ENCODE peak calls at places on chromosomes 1 and 21, in ten cellular contexts. One of them, this sample, is unnamed.
A peak's percentile ranks its signal among the peaks of the same experiment; 100 is the strongest.

GRCh38 chr1:23395162-23395724 is 25.6 kb upstream of the ZNF436 start:
- DNase-seq in stimulated activated CD4-positive, alpha-beta T cell treated with anti-CD3 and anti-CD28 coated beads, Interleukin-2, amount 100 ng/mL, for 24 hours: no peak
- DNase-seq in AG10803: no peak
- DNase-seq in cardiac muscle cell: peak; percentile 82
- DNase-seq in stimulated activated CD8-positive, alpha-beta memory T cell treated with anti-CD3 and anti-CD28 coated beads, Interleukin-15, amount 100 ng/mL, for 4 hours: no peak
- DNase-seq in activated CD8-positive, alpha-beta memory T cell treated with anti-CD3 and anti-CD28 coated beads for 4 hours: no peak
- DNase-seq in islet precursor cell: no peak
- DNase-seq in CD4-positive, alpha-beta memory T cell: no peak
- DNase-seq in left ventricle myocardium superior: peak; percentile 42
- DNase-seq in foreskin fibroblast: no peak
- DNase-seq in this sample: no peak

GRCh38 chr21:39661121-39661520 is 48.4 kb downstream of the B3GALT5 start:
- DNase-seq in stimulated activated CD4-positive, alpha-beta T cell treated with anti-CD3 and anti-CD28 coated beads, Interleukin-2, amount 100 ng/mL, for 24 hours: no peak
- DNase-seq in AG10803: no peak
- DNase-seq in cardiac muscle cell: no peak
- DNase-seq in stimulated activated CD8-positive, alpha-beta memory T cell treated with anti-CD3 and anti-CD28 coated beads, Interleukin-15, amount 100 ng/mL, for 4 hours: no peak
- DNase-seq in activated CD8-positive, alpha-beta memory T cell treated with anti-CD3 and anti-CD28 coated beads for 4 hours: no peak
- DNase-seq in islet precursor cell: no peak
- DNase-seq in CD4-positive, alpha-beta memory T cell: no peak
- DNase-seq in left ventricle myocardium superior: no peak
- DNase-seq in foreskin fibroblast: no peak
- DNase-seq in this sample: no peak

GRCh38 chr1:154407021-154407865 is 2.1 kb downstream of the IL6R start:
- DNase-seq in stimulated activated CD4-positive, alpha-beta T cell treated with anti-CD3 and anti-CD28 coated beads, Interleukin-2, amount 100 ng/mL, for 24 hours: peak; percentile 67
- DNase-seq in AG10803: no peak
- DNase-seq in cardiac muscle cell: no peak
- DNase-seq in stimulated activated CD8-positive, alpha-beta memory T cell treated with anti-CD3 and anti-CD28 coated beads, Interleukin-15, amount 100 ng/mL, for 4 hours: no peak
- DNase-seq in activated CD8-positive, alpha-beta memory T cell treated with anti-CD3 and anti-CD28 coated beads for 4 hours: no peak
- DNase-seq in islet precursor cell: no peak
- DNase-seq in CD4-positive, alpha-beta memory T cell: no peak
- DNase-seq in left ventricle myocardium superior: no peak
- DNase-seq in foreskin fibroblast: no peak
- DNase-seq in this sample: no peak

GRCh38 chr1:172609528-172609927 is 49.4 kb upstream of the FASLG start:
- DNase-seq in stimulated activated CD4-positive, alpha-beta T cell treated with anti-CD3 and anti-CD28 coated beads, Interleukin-2, amount 100 ng/mL, for 24 hours: no peak
- DNase-seq in AG10803: peak; percentile 17
- DNase-seq in cardiac muscle cell: peak; percentile 9
- DNase-seq in stimulated activated CD8-positive, alpha-beta memory T cell treated with anti-CD3 and anti-CD28 coated beads, Interleukin-15, amount 100 ng/mL, for 4 hours: no peak
- DNase-seq in activated CD8-positive, alpha-beta memory T cell treated with anti-CD3 and anti-CD28 coated beads for 4 hours: no peak
- DNase-seq in islet precursor cell: no peak
- DNase-seq in CD4-positive, alpha-beta memory T cell: peak; percentile 34
- DNase-seq in left ventricle myocardium superior: no peak
- DNase-seq in foreskin fibroblast: peak; percentile 35
- DNase-seq in this sample: peak; percentile 22

GRCh38 chr1:203306970-203307541 is 1.7 kb downstream of the BTG2 start:
- DNase-seq in stimulated activated CD4-positive, alpha-beta T cell treated with anti-CD3 and anti-CD28 coated beads, Interleukin-2, amount 100 ng/mL, for 24 hours: peak; percentile 67
- DNase-seq in AG10803: no peak
- DNase-seq in cardiac muscle cell: no peak
- DNase-seq in stimulated activated CD8-positive, alpha-beta memory T cell treated with anti-CD3 and anti-CD28 coated beads, Interleukin-15, amount 100 ng/mL, for 4 hours: no peak
- DNase-seq in activated CD8-positive, alpha-beta memory T cell treated with anti-CD3 and anti-CD28 coated beads for 4 hours: no peak
- DNase-seq in islet precursor cell: no peak
- DNase-seq in CD4-positive, alpha-beta memory T cell: peak; percentile 51
- DNase-seq in left ventricle myocardium superior: peak; percentile 63
- DNase-seq in foreskin fibroblast: no peak
- DNase-seq in this sample: no peak

GRCh38 chr21:29264721-29265120 is 34.0 kb upstream of the BACH1 start:
- DNase-seq in stimulated activated CD4-positive, alpha-beta T cell treated with anti-CD3 and anti-CD28 coated beads, Interleukin-2, amount 100 ng/mL, for 24 hours: no peak
- DNase-seq in AG10803: no peak
- DNase-seq in cardiac muscle cell: no peak
- DNase-seq in stimulated activated CD8-positive, alpha-beta memory T cell treated with anti-CD3 and anti-CD28 coated beads, Interleukin-15, amount 100 ng/mL, for 4 hours: no peak
- DNase-seq in activated CD8-positive, alpha-beta memory T cell treated with anti-CD3 and anti-CD28 coated beads for 4 hours: no peak
- DNase-seq in islet precursor cell: no peak
- DNase-seq in CD4-positive, alpha-beta memory T cell: no peak
- DNase-seq in left ventricle myocardium superior: no peak
- DNase-seq in foreskin fibroblast: peak; percentile 34
- DNase-seq in this sample: no peak

GRCh38 chr1:29094954-29095353 is 28.7 kb downstream of the TMEM200B start:
- DNase-seq in stimulated activated CD4-positive, alpha-beta T cell treated with anti-CD3 and anti-CD28 coated beads, Interleukin-2, amount 100 ng/mL, for 24 hours: no peak
- DNase-seq in AG10803: no peak
- DNase-seq in cardiac muscle cell: no peak
- DNase-seq in stimulated activated CD8-positive, alpha-beta memory T cell treated with anti-CD3 and anti-CD28 coated beads, Interleukin-15, amount 100 ng/mL, for 4 hours: no peak
- DNase-seq in activated CD8-positive, alpha-beta memory T cell treated with anti-CD3 and anti-CD28 coated beads for 4 hours: no peak
- DNase-seq in islet precursor cell: no peak
- DNase-seq in CD4-positive, alpha-beta memory T cell: no peak
- DNase-seq in left ventricle myocardium superior: no peak
- DNase-seq in foreskin fibroblast: no peak
- DNase-seq in this sample: peak; percentile 5

GRCh38 chr21:44939532-44940115 is at the start of gene SLX9:
- DNase-seq in stimulated activated CD4-positive, alpha-beta T cell treated with anti-CD3 and anti-CD28 coated beads, Interleukin-2, amount 100 ng/mL, for 24 hours: peak; percentile 87
- DNase-seq in AG10803: peak; percentile 76
- DNase-seq in cardiac muscle cell: peak; percentile 89
- DNase-seq in stimulated activated CD8-positive, alpha-beta memory T cell treated with anti-CD3 and anti-CD28 coated beads, Interleukin-15, amount 100 ng/mL, for 4 hours: peak; percentile 71
- DNase-seq in activated CD8-positive, alpha-beta memory T cell treated with anti-CD3 and anti-CD28 coated beads for 4 hours: peak; percentile 51
- DNase-seq in islet precursor cell: peak; percentile 85
- DNase-seq in CD4-positive, alpha-beta memory T cell: peak; percentile 76
- DNase-seq in left ventricle myocardium superior: peak; percentile 89
- DNase-seq in foreskin fibroblast: peak; percentile 92
- DNase-seq in this sample: no peak

GRCh38 chr1:162040657-162041056 is 17.0 kb upstream of the OLFML2B start:
- DNase-seq in stimulated activated CD4-positive, alpha-beta T cell treated with anti-CD3 and anti-CD28 coated beads, Interleukin-2, amount 100 ng/mL, for 24 hours: no peak
- DNase-seq in AG10803: peak; percentile 54
- DNase-seq in cardiac muscle cell: peak; percentile 26
- DNase-seq in stimulated activated CD8-positive, alpha-beta memory T cell treated with anti-CD3 and anti-CD28 coated beads, Interleukin-15, amount 100 ng/mL, for 4 hours: no peak
- DNase-seq in activated CD8-positive, alpha-beta memory T cell treated with anti-CD3 and anti-CD28 coated beads for 4 hours: no peak
- DNase-seq in islet precursor cell: no peak
- DNase-seq in CD4-positive, alpha-beta memory T cell: no peak
- DNase-seq in left ventricle myocardium superior: no peak
- DNase-seq in foreskin fibroblast: peak; percentile 65
- DNase-seq in this sample: peak; percentile 6

GRCh38 chr21:35220301-35220700 is 171.2 kb upstream of the RUNX1 start:
- DNase-seq in stimulated activated CD4-positive, alpha-beta T cell treated with anti-CD3 and anti-CD28 coated beads, Interleukin-2, amount 100 ng/mL, for 24 hours: no peak
- DNase-seq in AG10803: peak; percentile 72
- DNase-seq in cardiac muscle cell: no peak
- DNase-seq in stimulated activated CD8-positive, alpha-beta memory T cell treated with anti-CD3 and anti-CD28 coated beads, Interleukin-15, amount 100 ng/mL, for 4 hours: no peak
- DNase-seq in activated CD8-positive, alpha-beta memory T cell treated with anti-CD3 and anti-CD28 coated beads for 4 hours: no peak
- DNase-seq in islet precursor cell: no peak
- DNase-seq in CD4-positive, alpha-beta memory T cell: no peak
- DNase-seq in left ventricle myocardium superior: no peak
- DNase-seq in foreskin fibroblast: peak; percentile 78
- DNase-seq in this sample: no peak

GRCh38 chr1:235866913-235867850 is 476 bp upstream of the LYST start:
- DNase-seq in stimulated activated CD4-positive, alpha-beta T cell treated with anti-CD3 and anti-CD28 coated beads, Interleukin-2, amount 100 ng/mL, for 24 hours: peak; percentile 98
- DNase-seq in AG10803: peak; percentile 89
- DNase-seq in cardiac muscle cell: peak; percentile 98
- DNase-seq in stimulated activated CD8-positive, alpha-beta memory T cell treated with anti-CD3 and anti-CD28 coated beads, Interleukin-15, amount 100 ng/mL, for 4 hours: peak; percentile 97
- DNase-seq in activated CD8-positive, alpha-beta memory T cell treated with anti-CD3 and anti-CD28 coated beads for 4 hours: peak; percentile 97
- DNase-seq in islet precursor cell: peak; percentile 97
- DNase-seq in CD4-positive, alpha-beta memory T cell: peak; percentile 98
- DNase-seq in left ventricle myocardium superior: peak; percentile 98
- DNase-seq in foreskin fibroblast: peak; percentile 99
- DNase-seq in this sample: peak; percentile 80

GRCh38 chr21:37699024-37699770 is 217.1 kb downstream of the KCNJ6 start:
- DNase-seq in stimulated activated CD4-positive, alpha-beta T cell treated with anti-CD3 and anti-CD28 coated beads, Interleukin-2, amount 100 ng/mL, for 24 hours: no peak
- DNase-seq in AG10803: no peak
- DNase-seq in cardiac muscle cell: no peak
- DNase-seq in stimulated activated CD8-positive, alpha-beta memory T cell treated with anti-CD3 and anti-CD28 coated beads, Interleukin-15, amount 100 ng/mL, for 4 hours: no peak
- DNase-seq in activated CD8-positive, alpha-beta memory T cell treated with anti-CD3 and anti-CD28 coated beads for 4 hours: no peak
- DNase-seq in islet precursor cell: no peak
- DNase-seq in CD4-positive, alpha-beta memory T cell: no peak
- DNase-seq in left ventricle myocardium superior: no peak
- DNase-seq in foreskin fibroblast: no peak
- DNase-seq in this sample: no peak

GRCh38 chr1:117312453-117313138 is 54.7 kb upstream of the MAN1A2 start:
- DNase-seq in stimulated activated CD4-positive, alpha-beta T cell treated with anti-CD3 and anti-CD28 coated beads, Interleukin-2, amount 100 ng/mL, for 24 hours: no peak
- DNase-seq in AG10803: peak; percentile 52
- DNase-seq in cardiac muscle cell: no peak
- DNase-seq in stimulated activated CD8-positive, alpha-beta memory T cell treated with anti-CD3 and anti-CD28 coated beads, Interleukin-15, amount 100 ng/mL, for 4 hours: no peak
- DNase-seq in activated CD8-positive, alpha-beta memory T cell treated with anti-CD3 and anti-CD28 coated beads for 4 hours: no peak
- DNase-seq in islet precursor cell: no peak
- DNase-seq in CD4-positive, alpha-beta memory T cell: peak; percentile 38
- DNase-seq in left ventricle myocardium superior: no peak
- DNase-seq in foreskin fibroblast: peak; percentile 56
- DNase-seq in this sample: peak; percentile 12

GRCh38 chr1:48236716-48237470 is 14.4 kb downstream of the SLC5A9 start:
- DNase-seq in stimulated activated CD4-positive, alpha-beta T cell treated with anti-CD3 and anti-CD28 coated beads, Interleukin-2, amount 100 ng/mL, for 24 hours: no peak
- DNase-seq in AG10803: peak; percentile 44
- DNase-seq in cardiac muscle cell: peak; percentile 35
- DNase-seq in stimulated activated CD8-positive, alpha-beta memory T cell treated with anti-CD3 and anti-CD28 coated beads, Interleukin-15, amount 100 ng/mL, for 4 hours: no peak
- DNase-seq in activated CD8-positive, alpha-beta memory T cell treated with anti-CD3 and anti-CD28 coated beads for 4 hours: no peak
- DNase-seq in islet precursor cell: peak; percentile 55
- DNase-seq in CD4-positive, alpha-beta memory T cell: peak; percentile 17
- DNase-seq in left ventricle myocardium superior: no peak
- DNase-seq in foreskin fibroblast: peak; percentile 47
- DNase-seq in this sample: peak; percentile 46

GRCh38 chr1:18945401-18945849 is 11.1 kb downstream of the IFFO2 start:
- DNase-seq in stimulated activated CD4-positive, alpha-beta T cell treated with anti-CD3 and anti-CD28 coated beads, Interleukin-2, amount 100 ng/mL, for 24 hours: no peak
- DNase-seq in AG10803: peak; percentile 57
- DNase-seq in cardiac muscle cell: peak; percentile 63
- DNase-seq in stimulated activated CD8-positive, alpha-beta memory T cell treated with anti-CD3 and anti-CD28 coated beads, Interleukin-15, amount 100 ng/mL, for 4 hours: no peak
- DNase-seq in activated CD8-positive, alpha-beta memory T cell treated with anti-CD3 and anti-CD28 coated beads for 4 hours: no peak
- DNase-seq in islet precursor cell: peak; percentile 86
- DNase-seq in CD4-positive, alpha-beta memory T cell: no peak
- DNase-seq in left ventricle myocardium superior: peak; percentile 54
- DNase-seq in foreskin fibroblast: peak; percentile 79
- DNase-seq in this sample: no peak

GRCh38 chr1:182389619-182390047 is 2.0 kb downstream of the GLUL start:
- DNase-seq in stimulated activated CD4-positive, alpha-beta T cell treated with anti-CD3 and anti-CD28 coated beads, Interleukin-2, amount 100 ng/mL, for 24 hours: peak; percentile 6
- DNase-seq in AG10803: peak; percentile 25
- DNase-seq in cardiac muscle cell: no peak
- DNase-seq in stimulated activated CD8-positive, alpha-beta memory T cell treated with anti-CD3 and anti-CD28 coated beads, Interleukin-15, amount 100 ng/mL, for 4 hours: no peak
- DNase-seq in activated CD8-positive, alpha-beta memory T cell treated with anti-CD3 and anti-CD28 coated beads for 4 hours: no peak
- DNase-seq in islet precursor cell: no peak
- DNase-seq in CD4-positive, alpha-beta memory T cell: no peak
- DNase-seq in left ventricle myocardium superior: peak; percentile 44
- DNase-seq in foreskin fibroblast: no peak
- DNase-seq in this sample: no peak

This sample was measured in kidney glomerular epithelial cell.